ENCODE peak calls at places on chromosomes 3 and 15, in ten cellular contexts. One of them, this sample, is unnamed.

GRCh38 chr15:95739161-95739560 is 591.3 kb upstream of the NR2F2 start:
- ATAC-seq in activated CD8-positive, alpha-beta memory T cell treated with anti-CD3 and anti-CD28 coated beads, Interleukin-2, amount 10 ng/mL, durations not matched to agents 7 days and 5 days: no peak
- ATAC-seq in Right ventricle myocardium superior: no peak
- ATAC-seq in stimulated activated naive CD8-positive, alpha-beta T cell treated with anti-CD3 and anti-CD28 coated beads, Interleukin-15, amount 100 ng/mL, for 72 hours: no peak
- ATAC-seq in activated CD8-positive, alpha-beta T cell treated with anti-CD3 and anti-CD28 coated beads for 36 hours: no peak
- ATAC-seq in natural killer cell: no peak
- ATAC-seq in mucosa of descending colon: no peak
- ATAC-seq in T-helper 17 cell: no peak
- ATAC-seq in activated T-cell treated with anti-CD3 and anti-CD28 coated beads, Interleukin-2, amount 50 U/mL, for 72 hours: no peak
- ATAC-seq in PC-3: no peak
- ATAC-seq in this sample: no peak

GRCh38 chr3:156598413-156598812 is 43.5 kb upstream of the SSR3 start:
- ATAC-seq in activated CD8-positive, alpha-beta memory T cell treated with anti-CD3 and anti-CD28 coated beads, Interleukin-2, amount 10 ng/mL, durations not matched to agents 7 days and 5 days: no peak
- ATAC-seq in Right ventricle myocardium superior: no peak
- ATAC-seq in stimulated activated naive CD8-positive, alpha-beta T cell treated with anti-CD3 and anti-CD28 coated beads, Interleukin-15, amount 100 ng/mL, for 72 hours: no peak
- ATAC-seq in activated CD8-positive, alpha-beta T cell treated with anti-CD3 and anti-CD28 coated beads for 36 hours: no peak
- ATAC-seq in natural killer cell: no peak
- ATAC-seq in mucosa of descending colon: no peak
- ATAC-seq in T-helper 17 cell: no peak
- ATAC-seq in activated T-cell treated with anti-CD3 and anti-CD28 coated beads, Interleukin-2, amount 50 U/mL, for 72 hours: no peak
- ATAC-seq in PC-3: no peak
- ATAC-seq in this sample: no peak

GRCh38 chr3:36871379-36872126 is 73.3 kb downstream of the TRANK1 start:
- ATAC-seq in activated CD8-positive, alpha-beta memory T cell treated with anti-CD3 and anti-CD28 coated beads, Interleukin-2, amount 10 ng/mL, durations not matched to agents 7 days and 5 days: no peak
- ATAC-seq in Right ventricle myocardium superior: no peak
- ATAC-seq in stimulated activated naive CD8-positive, alpha-beta T cell treated with anti-CD3 and anti-CD28 coated beads, Interleukin-15, amount 100 ng/mL, for 72 hours: no peak
- ATAC-seq in activated CD8-positive, alpha-beta T cell treated with anti-CD3 and anti-CD28 coated beads for 36 hours: no peak
- ATAC-seq in natural killer cell: no peak
- ATAC-seq in mucosa of descending colon: no peak
- ATAC-seq in T-helper 17 cell: no peak
- ATAC-seq in activated T-cell treated with anti-CD3 and anti-CD28 coated beads, Interleukin-2, amount 50 U/mL, for 72 hours: no peak
- ATAC-seq in PC-3: no peak
- ATAC-seq in this sample: no peak

GRCh38 chr3:179929091-179929529 is 107.6 kb downstream of the PEX5L start:
- ATAC-seq in activated CD8-positive, alpha-beta memory T cell treated with anti-CD3 and anti-CD28 coated beads, Interleukin-2, amount 10 ng/mL, durations not matched to agents 7 days and 5 days: no peak
- ATAC-seq in Right ventricle myocardium superior: no peak
- ATAC-seq in stimulated activated naive CD8-positive, alpha-beta T cell treated with anti-CD3 and anti-CD28 coated beads, Interleukin-15, amount 100 ng/mL, for 72 hours: no peak
- ATAC-seq in activated CD8-positive, alpha-beta T cell treated with anti-CD3 and anti-CD28 coated beads for 36 hours: no peak
- ATAC-seq in natural killer cell: no peak
- ATAC-seq in mucosa of descending colon: no peak
- ATAC-seq in T-helper 17 cell: no peak
- ATAC-seq in activated T-cell treated with anti-CD3 and anti-CD28 coated beads, Interleukin-2, amount 50 U/mL, for 72 hours: no peak
- ATAC-seq in PC-3: peak
- ATAC-seq in this sample: peak

GRCh38 chr15:45399381-45400212 is 21.3 kb upstream of the GATM start:
- ATAC-seq in activated CD8-positive, alpha-beta memory T cell treated with anti-CD3 and anti-CD28 coated beads, Interleukin-2, amount 10 ng/mL, durations not matched to agents 7 days and 5 days: no peak
- ATAC-seq in Right ventricle myocardium superior: no peak
- ATAC-seq in stimulated activated naive CD8-positive, alpha-beta T cell treated with anti-CD3 and anti-CD28 coated beads, Interleukin-15, amount 100 ng/mL, for 72 hours: no peak
- ATAC-seq in activated CD8-positive, alpha-beta T cell treated with anti-CD3 and anti-CD28 coated beads for 36 hours: no peak
- ATAC-seq in natural killer cell: no peak
- ATAC-seq in mucosa of descending colon: no peak
- ATAC-seq in T-helper 17 cell: no peak
- ATAC-seq in activated T-cell treated with anti-CD3 and anti-CD28 coated beads, Interleukin-2, amount 50 U/mL, for 72 hours: no peak
- ATAC-seq in PC-3: peak
- ATAC-seq in this sample: no peak

GRCh38 chr3:53198256-53198977 is 37.4 kb downstream of the PRKCD start:
- ATAC-seq in activated CD8-positive, alpha-beta memory T cell treated with anti-CD3 and anti-CD28 coated beads, Interleukin-2, amount 10 ng/mL, durations not matched to agents 7 days and 5 days: no peak
- ATAC-seq in Right ventricle myocardium superior: no peak
- ATAC-seq in stimulated activated naive CD8-positive, alpha-beta T cell treated with anti-CD3 and anti-CD28 coated beads, Interleukin-15, amount 100 ng/mL, for 72 hours: no peak
- ATAC-seq in activated CD8-positive, alpha-beta T cell treated with anti-CD3 and anti-CD28 coated beads for 36 hours: no peak
- ATAC-seq in natural killer cell: no peak
- ATAC-seq in mucosa of descending colon: no peak
- ATAC-seq in T-helper 17 cell: no peak
- ATAC-seq in activated T-cell treated with anti-CD3 and anti-CD28 coated beads, Interleukin-2, amount 50 U/mL, for 72 hours: no peak
- ATAC-seq in PC-3: no peak
- ATAC-seq in this sample: no peak

GRCh38 chr15:96037584-96037983 is 292.9 kb upstream of the NR2F2 start:
- ATAC-seq in activated CD8-positive, alpha-beta memory T cell treated with anti-CD3 and anti-CD28 coated beads, Interleukin-2, amount 10 ng/mL, durations not matched to agents 7 days and 5 days: no peak
- ATAC-seq in Right ventricle myocardium superior: no peak
- ATAC-seq in stimulated activated naive CD8-positive, alpha-beta T cell treated with anti-CD3 and anti-CD28 coated beads, Interleukin-15, amount 100 ng/mL, for 72 hours: peak
- ATAC-seq in activated CD8-positive, alpha-beta T cell treated with anti-CD3 and anti-CD28 coated beads for 36 hours: no peak
- ATAC-seq in natural killer cell: peak
- ATAC-seq in mucosa of descending colon: no peak
- ATAC-seq in T-helper 17 cell: no peak
- ATAC-seq in activated T-cell treated with anti-CD3 and anti-CD28 coated beads, Interleukin-2, amount 50 U/mL, for 72 hours: no peak
- ATAC-seq in PC-3: no peak
- ATAC-seq in this sample: no peak

GRCh38 chr3:129556890-129557736 is 14.1 kb downstream of the H1-8 start:
- ATAC-seq in activated CD8-positive, alpha-beta memory T cell treated with anti-CD3 and anti-CD28 coated beads, Interleukin-2, amount 10 ng/mL, durations not matched to agents 7 days and 5 days: no peak
- ATAC-seq in Right ventricle myocardium superior: peak
- ATAC-seq in stimulated activated naive CD8-positive, alpha-beta T cell treated with anti-CD3 and anti-CD28 coated beads, Interleukin-15, amount 100 ng/mL, for 72 hours: no peak
- ATAC-seq in activated CD8-positive, alpha-beta T cell treated with anti-CD3 and anti-CD28 coated beads for 36 hours: no peak
- ATAC-seq in natural killer cell: no peak
- ATAC-seq in mucosa of descending colon: no peak
- ATAC-seq in T-helper 17 cell: no peak
- ATAC-seq in activated T-cell treated with anti-CD3 and anti-CD28 coated beads, Interleukin-2, amount 50 U/mL, for 72 hours: no peak
- ATAC-seq in PC-3: no peak
- ATAC-seq in this sample: no peak

GRCh38 chr15:80580107-80580506 is 115.0 kb upstream of the ABHD17C start:
- ATAC-seq in activated CD8-positive, alpha-beta memory T cell treated with anti-CD3 and anti-CD28 coated beads, Interleukin-2, amount 10 ng/mL, durations not matched to agents 7 days and 5 days: no peak
- ATAC-seq in Right ventricle myocardium superior: no peak
- ATAC-seq in stimulated activated naive CD8-positive, alpha-beta T cell treated with anti-CD3 and anti-CD28 coated beads, Interleukin-15, amount 100 ng/mL, for 72 hours: no peak
- ATAC-seq in activated CD8-positive, alpha-beta T cell treated with anti-CD3 and anti-CD28 coated beads for 36 hours: peak
- ATAC-seq in natural killer cell: no peak
- ATAC-seq in mucosa of descending colon: no peak
- ATAC-seq in T-helper 17 cell: no peak
- ATAC-seq in activated T-cell treated with anti-CD3 and anti-CD28 coated beads, Interleukin-2, amount 50 U/mL, for 72 hours: no peak
- ATAC-seq in PC-3: peak
- ATAC-seq in this sample: peak

GRCh38 chr3:139134678-139135372 is 90.1 kb upstream of the PRR23C start:
- ATAC-seq in activated CD8-positive, alpha-beta memory T cell treated with anti-CD3 and anti-CD28 coated beads, Interleukin-2, amount 10 ng/mL, durations not matched to agents 7 days and 5 days: no peak
- ATAC-seq in Right ventricle myocardium superior: no peak
- ATAC-seq in stimulated activated naive CD8-positive, alpha-beta T cell treated with anti-CD3 and anti-CD28 coated beads, Interleukin-15, amount 100 ng/mL, for 72 hours: no peak
- ATAC-seq in activated CD8-positive, alpha-beta T cell treated with anti-CD3 and anti-CD28 coated beads for 36 hours: no peak
- ATAC-seq in natural killer cell: no peak
- ATAC-seq in mucosa of descending colon: no peak
- ATAC-seq in T-helper 17 cell: no peak
- ATAC-seq in activated T-cell treated with anti-CD3 and anti-CD28 coated beads, Interleukin-2, amount 50 U/mL, for 72 hours: no peak
- ATAC-seq in PC-3: no peak
- ATAC-seq in this sample: no peak

GRCh38 chr3:65507446-65507845 is 531.3 kb downstream of the MAGI1 start:
- ATAC-seq in activated CD8-positive, alpha-beta memory T cell treated with anti-CD3 and anti-CD28 coated beads, Interleukin-2, amount 10 ng/mL, durations not matched to agents 7 days and 5 days: no peak
- ATAC-seq in Right ventricle myocardium superior: no peak
- ATAC-seq in stimulated activated naive CD8-positive, alpha-beta T cell treated with anti-CD3 and anti-CD28 coated beads, Interleukin-15, amount 100 ng/mL, for 72 hours: no peak
- ATAC-seq in activated CD8-positive, alpha-beta T cell treated with anti-CD3 and anti-CD28 coated beads for 36 hours: no peak
- ATAC-seq in natural killer cell: no peak
- ATAC-seq in mucosa of descending colon: no peak
- ATAC-seq in T-helper 17 cell: no peak
- ATAC-seq in activated T-cell treated with anti-CD3 and anti-CD28 coated beads, Interleukin-2, amount 50 U/mL, for 72 hours: no peak
- ATAC-seq in PC-3: no peak
- ATAC-seq in this sample: no peak

GRCh38 chr3:178532414-178532813 is 3.8 kb upstream of the KCNMB2 start:
- ATAC-seq in activated CD8-positive, alpha-beta memory T cell treated with anti-CD3 and anti-CD28 coated beads, Interleukin-2, amount 10 ng/mL, durations not matched to agents 7 days and 5 days: no peak
- ATAC-seq in Right ventricle myocardium superior: no peak
- ATAC-seq in stimulated activated naive CD8-positive, alpha-beta T cell treated with anti-CD3 and anti-CD28 coated beads, Interleukin-15, amount 100 ng/mL, for 72 hours: no peak
- ATAC-seq in activated CD8-positive, alpha-beta T cell treated with anti-CD3 and anti-CD28 coated beads for 36 hours: no peak
- ATAC-seq in natural killer cell: no peak
- ATAC-seq in mucosa of descending colon: no peak
- ATAC-seq in T-helper 17 cell: no peak
- ATAC-seq in activated T-cell treated with anti-CD3 and anti-CD28 coated beads, Interleukin-2, amount 50 U/mL, for 72 hours: no peak
- ATAC-seq in PC-3: no peak
- ATAC-seq in this sample: no peak

GRCh38 chr15:84811151-84811550 is 6.0 kb upstream of the ALPK3 start:
- ATAC-seq in activated CD8-positive, alpha-beta memory T cell treated with anti-CD3 and anti-CD28 coated beads, Interleukin-2, amount 10 ng/mL, durations not matched to agents 7 days and 5 days: no peak
- ATAC-seq in Right ventricle myocardium superior: no peak
- ATAC-seq in stimulated activated naive CD8-positive, alpha-beta T cell treated with anti-CD3 and anti-CD28 coated beads, Interleukin-15, amount 100 ng/mL, for 72 hours: peak
- ATAC-seq in activated CD8-positive, alpha-beta T cell treated with anti-CD3 and anti-CD28 coated beads for 36 hours: no peak
- ATAC-seq in natural killer cell: no peak
- ATAC-seq in mucosa of descending colon: no peak
- ATAC-seq in T-helper 17 cell: no peak
- ATAC-seq in activated T-cell treated with anti-CD3 and anti-CD28 coated beads, Interleukin-2, amount 50 U/mL, for 72 hours: no peak
- ATAC-seq in PC-3: no peak
- ATAC-seq in this sample: no peak

GRCh38 chr3:150409125-150409526 is 1.0 kb downstream of the TSC22D2 start:
- ATAC-seq in activated CD8-positive, alpha-beta memory T cell treated with anti-CD3 and anti-CD28 coated beads, Interleukin-2, amount 10 ng/mL, durations not matched to agents 7 days and 5 days: peak
- ATAC-seq in Right ventricle myocardium superior: peak
- ATAC-seq in stimulated activated naive CD8-positive, alpha-beta T cell treated with anti-CD3 and anti-CD28 coated beads, Interleukin-15, amount 100 ng/mL, for 72 hours: no peak
- ATAC-seq in activated CD8-positive, alpha-beta T cell treated with anti-CD3 and anti-CD28 coated beads for 36 hours: no peak
- ATAC-seq in natural killer cell: no peak
- ATAC-seq in mucosa of descending colon: no peak
- ATAC-seq in T-helper 17 cell: no peak
- ATAC-seq in activated T-cell treated with anti-CD3 and anti-CD28 coated beads, Interleukin-2, amount 50 U/mL, for 72 hours: no peak
- ATAC-seq in PC-3: peak
- ATAC-seq in this sample: peak

GRCh38 chr3:192409838-192410683 is 317.3 kb downstream of the FGF12 start:
- ATAC-seq in activated CD8-positive, alpha-beta memory T cell treated with anti-CD3 and anti-CD28 coated beads, Interleukin-2, amount 10 ng/mL, durations not matched to agents 7 days and 5 days: no peak
- ATAC-seq in Right ventricle myocardium superior: no peak
- ATAC-seq in stimulated activated naive CD8-positive, alpha-beta T cell treated with anti-CD3 and anti-CD28 coated beads, Interleukin-15, amount 100 ng/mL, for 72 hours: peak
- ATAC-seq in activated CD8-positive, alpha-beta T cell treated with anti-CD3 and anti-CD28 coated beads for 36 hours: no peak
- ATAC-seq in natural killer cell: no peak
- ATAC-seq in mucosa of descending colon: peak
- ATAC-seq in T-helper 17 cell: no peak
- ATAC-seq in activated T-cell treated with anti-CD3 and anti-CD28 coated beads, Interleukin-2, amount 50 U/mL, for 72 hours: no peak
- ATAC-seq in PC-3: peak
- ATAC-seq in this sample: peak

GRCh38 chr3:188421836-188422540 is 268.0 kb downstream of the LPP start:
- ATAC-seq in activated CD8-positive, alpha-beta memory T cell treated with anti-CD3 and anti-CD28 coated beads, Interleukin-2, amount 10 ng/mL, durations not matched to agents 7 days and 5 days: no peak
- ATAC-seq in Right ventricle myocardium superior: peak
- ATAC-seq in stimulated activated naive CD8-positive, alpha-beta T cell treated with anti-CD3 and anti-CD28 coated beads, Interleukin-15, amount 100 ng/mL, for 72 hours: no peak
- ATAC-seq in activated CD8-positive, alpha-beta T cell treated with anti-CD3 and anti-CD28 coated beads for 36 hours: no peak
- ATAC-seq in natural killer cell: peak
- ATAC-seq in mucosa of descending colon: peak
- ATAC-seq in T-helper 17 cell: peak
- ATAC-seq in activated T-cell treated with anti-CD3 and anti-CD28 coated beads, Interleukin-2, amount 50 U/mL, for 72 hours: no peak
- ATAC-seq in PC-3: no peak
- ATAC-seq in this sample: peak

GRCh38 chr15:50190723-50191122 is 8.7 kb downstream of the SLC27A2 start:
- ATAC-seq in activated CD8-positive, alpha-beta memory T cell treated with anti-CD3 and anti-CD28 coated beads, Interleukin-2, amount 10 ng/mL, durations not matched to agents 7 days and 5 days: peak
- ATAC-seq in Right ventricle myocardium superior: no peak
- ATAC-seq in stimulated activated naive CD8-positive, alpha-beta T cell treated with anti-CD3 and anti-CD28 coated beads, Interleukin-15, amount 100 ng/mL, for 72 hours: no peak
- ATAC-seq in activated CD8-positive, alpha-beta T cell treated with anti-CD3 and anti-CD28 coated beads for 36 hours: peak
- ATAC-seq in natural killer cell: no peak
- ATAC-seq in mucosa of descending colon: no peak
- ATAC-seq in T-helper 17 cell: no peak
- ATAC-seq in activated T-cell treated with anti-CD3 and anti-CD28 coated beads, Interleukin-2, amount 50 U/mL, for 72 hours: peak
- ATAC-seq in PC-3: no peak
- ATAC-seq in this sample: no peak

GRCh38 chr3:184262166-184262926 is 993 bp upstream of the CAMK2N2 start:
- ATAC-seq in activated CD8-positive, alpha-beta memory T cell treated with anti-CD3 and anti-CD28 coated beads, Interleukin-2, amount 10 ng/mL, durations not matched to agents 7 days and 5 days: no peak
- ATAC-seq in Right ventricle myocardium superior: peak
- ATAC-seq in stimulated activated naive CD8-positive, alpha-beta T cell treated with anti-CD3 and anti-CD28 coated beads, Interleukin-15, amount 100 ng/mL, for 72 hours: peak
- ATAC-seq in activated CD8-positive, alpha-beta T cell treated with anti-CD3 and anti-CD28 coated beads for 36 hours: no peak
- ATAC-seq in natural killer cell: peak
- ATAC-seq in mucosa of descending colon: no peak
- ATAC-seq in T-helper 17 cell: peak
- ATAC-seq in activated T-cell treated with anti-CD3 and anti-CD28 coated beads, Interleukin-2, amount 50 U/mL, for 72 hours: no peak
- ATAC-seq in PC-3: no peak
- ATAC-seq in this sample: peak

GRCh38 chr3:52763466-52763865 is 7.3 kb downstream of the NEK4 start:
- ATAC-seq in activated CD8-positive, alpha-beta memory T cell treated with anti-CD3 and anti-CD28 coated beads, Interleukin-2, amount 10 ng/mL, durations not matched to agents 7 days and 5 days: no peak
- ATAC-seq in Right ventricle myocardium superior: peak
- ATAC-seq in stimulated activated naive CD8-positive, alpha-beta T cell treated with anti-CD3 and anti-CD28 coated beads, Interleukin-15, amount 100 ng/mL, for 72 hours: no peak
- ATAC-seq in activated CD8-positive, alpha-beta T cell treated with anti-CD3 and anti-CD28 coated beads for 36 hours: no peak
- ATAC-seq in natural killer cell: no peak
- ATAC-seq in mucosa of descending colon: no peak
- ATAC-seq in T-helper 17 cell: no peak
- ATAC-seq in activated T-cell treated with anti-CD3 and anti-CD28 coated beads, Interleukin-2, amount 50 U/mL, for 72 hours: no peak
- ATAC-seq in PC-3: peak
- ATAC-seq in this sample: no peak

GRCh38 chr3:113844622-113845222 is 6.1 kb downstream of the GRAMD1C start:
- ATAC-seq in activated CD8-positive, alpha-beta memory T cell treated with anti-CD3 and anti-CD28 coated beads, Interleukin-2, amount 10 ng/mL, durations not matched to agents 7 days and 5 days: peak
- ATAC-seq in Right ventricle myocardium superior: no peak
- ATAC-seq in stimulated activated naive CD8-positive, alpha-beta T cell treated with anti-CD3 and anti-CD28 coated beads, Interleukin-15, amount 100 ng/mL, for 72 hours: no peak
- ATAC-seq in activated CD8-positive, alpha-beta T cell treated with anti-CD3 and anti-CD28 coated beads for 36 hours: peak
- ATAC-seq in natural killer cell: no peak
- ATAC-seq in mucosa of descending colon: peak
- ATAC-seq in T-helper 17 cell: no peak
- ATAC-seq in activated T-cell treated with anti-CD3 and anti-CD28 coated beads, Interleukin-2, amount 50 U/mL, for 72 hours: no peak
- ATAC-seq in PC-3: peak
- ATAC-seq in this sample: peak

GRCh38 chr3:53650424-53650823 is 156.0 kb downstream of the CACNA1D start:
- ATAC-seq in activated CD8-positive, alpha-beta memory T cell treated with anti-CD3 and anti-CD28 coated beads, Interleukin-2, amount 10 ng/mL, durations not matched to agents 7 days and 5 days: peak
- ATAC-seq in Right ventricle myocardium superior: no peak
- ATAC-seq in stimulated activated naive CD8-positive, alpha-beta T cell treated with anti-CD3 and anti-CD28 coated beads, Interleukin-15, amount 100 ng/mL, for 72 hours: no peak
- ATAC-seq in activated CD8-positive, alpha-beta T cell treated with anti-CD3 and anti-CD28 coated beads for 36 hours: no peak
- ATAC-seq in natural killer cell: no peak
- ATAC-seq in mucosa of descending colon: no peak
- ATAC-seq in T-helper 17 cell: no peak
- ATAC-seq in activated T-cell treated with anti-CD3 and anti-CD28 coated beads, Interleukin-2, amount 50 U/mL, for 72 hours: peak
- ATAC-seq in PC-3: no peak
- ATAC-seq in this sample: no peak

GRCh38 chr3:149188494-149188893 is 33.1 kb downstream of the CP start:
- ATAC-seq in activated CD8-positive, alpha-beta memory T cell treated with anti-CD3 and anti-CD28 coated beads, Interleukin-2, amount 10 ng/mL, durations not matched to agents 7 days and 5 days: no peak
- ATAC-seq in Right ventricle myocardium superior: peak
- ATAC-seq in stimulated activated naive CD8-positive, alpha-beta T cell treated with anti-CD3 and anti-CD28 coated beads, Interleukin-15, amount 100 ng/mL, for 72 hours: no peak
- ATAC-seq in activated CD8-positive, alpha-beta T cell treated with anti-CD3 and anti-CD28 coated beads for 36 hours: no peak
- ATAC-seq in natural killer cell: no peak
- ATAC-seq in mucosa of descending colon: no peak
- ATAC-seq in T-helper 17 cell: no peak
- ATAC-seq in activated T-cell treated with anti-CD3 and anti-CD28 coated beads, Interleukin-2, amount 50 U/mL, for 72 hours: no peak
- ATAC-seq in PC-3: no peak
- ATAC-seq in this sample: no peak

GRCh38 chr3:138213373-138214085 is 26.4 kb downstream of the ARMC8 start:
- ATAC-seq in activated CD8-positive, alpha-beta memory T cell treated with anti-CD3 and anti-CD28 coated beads, Interleukin-2, amount 10 ng/mL, durations not matched to agents 7 days and 5 days: no peak
- ATAC-seq in Right ventricle myocardium superior: no peak
- ATAC-seq in stimulated activated naive CD8-positive, alpha-beta T cell treated with anti-CD3 and anti-CD28 coated beads, Interleukin-15, amount 100 ng/mL, for 72 hours: no peak
- ATAC-seq in activated CD8-positive, alpha-beta T cell treated with anti-CD3 and anti-CD28 coated beads for 36 hours: no peak
- ATAC-seq in natural killer cell: no peak
- ATAC-seq in mucosa of descending colon: no peak
- ATAC-seq in T-helper 17 cell: no peak
- ATAC-seq in activated T-cell treated with anti-CD3 and anti-CD28 coated beads, Interleukin-2, amount 50 U/mL, for 72 hours: no peak
- ATAC-seq in PC-3: no peak
- ATAC-seq in this sample: no peak

GRCh38 chr15:66841953-66842681 is 140.1 kb downstream of the SMAD6 start:
- ATAC-seq in activated CD8-positive, alpha-beta memory T cell treated with anti-CD3 and anti-CD28 coated beads, Interleukin-2, amount 10 ng/mL, durations not matched to agents 7 days and 5 days: peak
- ATAC-seq in Right ventricle myocardium superior: peak
- ATAC-seq in stimulated activated naive CD8-positive, alpha-beta T cell treated with anti-CD3 and anti-CD28 coated beads, Interleukin-15, amount 100 ng/mL, for 72 hours: peak
- ATAC-seq in activated CD8-positive, alpha-beta T cell treated with anti-CD3 and anti-CD28 coated beads for 36 hours: no peak
- ATAC-seq in natural killer cell: peak
- ATAC-seq in mucosa of descending colon: peak
- ATAC-seq in T-helper 17 cell: peak
- ATAC-seq in activated T-cell treated with anti-CD3 and anti-CD28 coated beads, Interleukin-2, amount 50 U/mL, for 72 hours: peak
- ATAC-seq in PC-3: peak
- ATAC-seq in this sample: peak

GRCh38 chr3:49787182-49787464 is 781 bp upstream of the IP6K1 start:
- ATAC-seq in activated CD8-positive, alpha-beta memory T cell treated with anti-CD3 and anti-CD28 coated beads, Interleukin-2, amount 10 ng/mL, durations not matched to agents 7 days and 5 days: no peak
- ATAC-seq in Right ventricle myocardium superior: no peak
- ATAC-seq in stimulated activated naive CD8-positive, alpha-beta T cell treated with anti-CD3 and anti-CD28 coated beads, Interleukin-15, amount 100 ng/mL, for 72 hours: no peak
- ATAC-seq in activated CD8-positive, alpha-beta T cell treated with anti-CD3 and anti-CD28 coated beads for 36 hours: no peak
- ATAC-seq in natural killer cell: no peak
- ATAC-seq in mucosa of descending colon: no peak
- ATAC-seq in T-helper 17 cell: no peak
- ATAC-seq in activated T-cell treated with anti-CD3 and anti-CD28 coated beads, Interleukin-2, amount 50 U/mL, for 72 hours: no peak
- ATAC-seq in PC-3: no peak
- ATAC-seq in this sample: no peak

GRCh38 chr3:160531311-160531710 is 34.1 kb downstream of the KPNA4 start:
- ATAC-seq in activated CD8-positive, alpha-beta memory T cell treated with anti-CD3 and anti-CD28 coated beads, Interleukin-2, amount 10 ng/mL, durations not matched to agents 7 days and 5 days: no peak
- ATAC-seq in Right ventricle myocardium superior: no peak
- ATAC-seq in stimulated activated naive CD8-positive, alpha-beta T cell treated with anti-CD3 and anti-CD28 coated beads, Interleukin-15, amount 100 ng/mL, for 72 hours: no peak
- ATAC-seq in activated CD8-positive, alpha-beta T cell treated with anti-CD3 and anti-CD28 coated beads for 36 hours: no peak
- ATAC-seq in natural killer cell: no peak
- ATAC-seq in mucosa of descending colon: no peak
- ATAC-seq in T-helper 17 cell: no peak
- ATAC-seq in activated T-cell treated with anti-CD3 and anti-CD28 coated beads, Interleukin-2, amount 50 U/mL, for 72 hours: no peak
- ATAC-seq in PC-3: no peak
- ATAC-seq in this sample: no peak

GRCh38 chr15:42584031-42584765 is 8.8 kb downstream of the STARD9 start:
- ATAC-seq in activated CD8-positive, alpha-beta memory T cell treated with anti-CD3 and anti-CD28 coated beads, Interleukin-2, amount 10 ng/mL, durations not matched to agents 7 days and 5 days: no peak
- ATAC-seq in Right ventricle myocardium superior: no peak
- ATAC-seq in stimulated activated naive CD8-positive, alpha-beta T cell treated with anti-CD3 and anti-CD28 coated beads, Interleukin-15, amount 100 ng/mL, for 72 hours: no peak
- ATAC-seq in activated CD8-positive, alpha-beta T cell treated with anti-CD3 and anti-CD28 coated beads for 36 hours: no peak
- ATAC-seq in natural killer cell: no peak
- ATAC-seq in mucosa of descending colon: no peak
- ATAC-seq in T-helper 17 cell: no peak
- ATAC-seq in activated T-cell treated with anti-CD3 and anti-CD28 coated beads, Interleukin-2, amount 50 U/mL, for 72 hours: no peak
- ATAC-seq in PC-3: no peak
- ATAC-seq in this sample: no peak

GRCh38 chr3:123385072-123385471 is 63.8 kb downstream of the ADCY5 start:
- ATAC-seq in activated CD8-positive, alpha-beta memory T cell treated with anti-CD3 and anti-CD28 coated beads, Interleukin-2, amount 10 ng/mL, durations not matched to agents 7 days and 5 days: no peak
- ATAC-seq in Right ventricle myocardium superior: peak
- ATAC-seq in stimulated activated naive CD8-positive, alpha-beta T cell treated with anti-CD3 and anti-CD28 coated beads, Interleukin-15, amount 100 ng/mL, for 72 hours: no peak
- ATAC-seq in activated CD8-positive, alpha-beta T cell treated with anti-CD3 and anti-CD28 coated beads for 36 hours: no peak
- ATAC-seq in natural killer cell: no peak
- ATAC-seq in mucosa of descending colon: peak
- ATAC-seq in T-helper 17 cell: no peak
- ATAC-seq in activated T-cell treated with anti-CD3 and anti-CD28 coated beads, Interleukin-2, amount 50 U/mL, for 72 hours: no peak
- ATAC-seq in PC-3: peak
- ATAC-seq in this sample: no peak

This sample was measured in SK-N-SH treated with all-trans-retinoic acid at 6 μM for 48 hours.